ENCODE peak calls at places on chromosome 10, in nine cellular contexts. One of them, this sample, is unnamed.

GRCh38 chr10:125171402-125172316 is 11.3 kb upstream of the CTBP2 start:
- DNase-seq in HuH-7.5: no peak
- DNase-seq in fibroblast of villous mesenchyme: no peak
- DNase-seq in NCI-H2081 treated with DMSO at 0.1 percent for 48 hours: no peak
- DNase-seq in GM04503: no peak
- DNase-seq in body of pancreas: no peak
- DNase-seq in MCF 10A: no peak
- DNase-seq in WTC11: no peak
- DNase-seq in hypothalamus: no peak
- DNase-seq in this sample: no peak

GRCh38 chr10:69123306-69123746 is 652 bp upstream of the VPS26A start:
- DNase-seq in HuH-7.5: peak; percentile 29
- DNase-seq in fibroblast of villous mesenchyme: peak; percentile 74
- DNase-seq in NCI-H2081 treated with DMSO at 0.1 percent for 48 hours: no peak
- DNase-seq in GM04503: peak; percentile 27
- DNase-seq in body of pancreas: peak; percentile 65
- DNase-seq in MCF 10A: no peak
- DNase-seq in WTC11: peak; percentile 60
- DNase-seq in hypothalamus: no peak
- DNase-seq in this sample: no peak

GRCh38 chr10:120221873-120222485 is 235.0 kb upstream of the PLPP4 start:
- DNase-seq in HuH-7.5: peak; percentile 60
- DNase-seq in fibroblast of villous mesenchyme: peak; percentile 14
- DNase-seq in NCI-H2081 treated with DMSO at 0.1 percent for 48 hours: no peak
- DNase-seq in GM04503: peak; percentile 11
- DNase-seq in body of pancreas: peak; percentile 61
- DNase-seq in MCF 10A: peak; percentile 78
- DNase-seq in WTC11: peak; percentile 58
- DNase-seq in hypothalamus: no peak
- DNase-seq in this sample: no peak

GRCh38 chr10:110852255-110852896 is 19.4 kb upstream of the PDCD4 start:
- DNase-seq in HuH-7.5: no peak
- DNase-seq in fibroblast of villous mesenchyme: no peak
- DNase-seq in NCI-H2081 treated with DMSO at 0.1 percent for 48 hours: no peak
- DNase-seq in GM04503: no peak
- DNase-seq in body of pancreas: peak; percentile 88
- DNase-seq in MCF 10A: peak; percentile 86
- DNase-seq in WTC11: no peak
- DNase-seq in hypothalamus: no peak
- DNase-seq in this sample: peak; percentile 41

GRCh38 chr10:24432478-24433416 is 223.8 kb downstream of the KIAA1217 start:
- DNase-seq in HuH-7.5: no peak
- DNase-seq in fibroblast of villous mesenchyme: no peak
- DNase-seq in NCI-H2081 treated with DMSO at 0.1 percent for 48 hours: no peak
- DNase-seq in GM04503: no peak
- DNase-seq in body of pancreas: no peak
- DNase-seq in MCF 10A: peak; percentile 66
- DNase-seq in WTC11: no peak
- DNase-seq in hypothalamus: no peak
- DNase-seq in this sample: no peak

GRCh38 chr10:100009283-100009792 is 409 bp downstream of the DNMBP start:
- DNase-seq in HuH-7.5: peak; percentile 64
- DNase-seq in fibroblast of villous mesenchyme: peak; percentile 55
- DNase-seq in NCI-H2081 treated with DMSO at 0.1 percent for 48 hours: no peak
- DNase-seq in GM04503: no peak
- DNase-seq in body of pancreas: peak; percentile 55
- DNase-seq in MCF 10A: peak; percentile 53
- DNase-seq in WTC11: no peak
- DNase-seq in hypothalamus: peak; percentile 68
- DNase-seq in this sample: no peak

GRCh38 chr10:20473361-20473760 is 423.8 kb downstream of the NEBL start:
- DNase-seq in HuH-7.5: no peak
- DNase-seq in fibroblast of villous mesenchyme: no peak
- DNase-seq in NCI-H2081 treated with DMSO at 0.1 percent for 48 hours: no peak
- DNase-seq in GM04503: no peak
- DNase-seq in body of pancreas: no peak
- DNase-seq in MCF 10A: no peak
- DNase-seq in WTC11: no peak
- DNase-seq in hypothalamus: no peak
- DNase-seq in this sample: no peak

GRCh38 chr10:108544500-108545120 is 1378.7 kb downstream of the XPNPEP1 start:
- DNase-seq in HuH-7.5: no peak
- DNase-seq in fibroblast of villous mesenchyme: peak; percentile 48
- DNase-seq in NCI-H2081 treated with DMSO at 0.1 percent for 48 hours: no peak
- DNase-seq in GM04503: peak; percentile 13
- DNase-seq in body of pancreas: peak; percentile 73
- DNase-seq in MCF 10A: peak; percentile 64
- DNase-seq in WTC11: peak; percentile 80
- DNase-seq in hypothalamus: peak; percentile 59
- DNase-seq in this sample: peak; percentile 34

GRCh38 chr10:86110156-86110786 is 256.3 kb downstream of the GRID1 start:
- DNase-seq in HuH-7.5: no peak
- DNase-seq in fibroblast of villous mesenchyme: no peak
- DNase-seq in NCI-H2081 treated with DMSO at 0.1 percent for 48 hours: no peak
- DNase-seq in GM04503: no peak
- DNase-seq in body of pancreas: no peak
- DNase-seq in MCF 10A: no peak
- DNase-seq in WTC11: peak; percentile 63
- DNase-seq in hypothalamus: no peak
- DNase-seq in this sample: no peak

This sample was measured in HS-5.